ENCODE peak calls at places on chromosome 7, in nine cellular contexts. A is heart left ventricle, B is H54, Z is GM12891, K is tibial nerve, S is transverse colon, C is breast epithelium, X is Peyer's patch, R is sigmoid colon. F is an unnamed sample.

GRCh38 chr7:115124409-115124939 is 202.6 kb downstream of the MDFIC start:
- DNase-seq in Z (no peak), R (no peak), C (no peak), B (no peak), X (no peak), S (no peak), K (no peak), A (peak; percentile 26), F (no peak)

GRCh38 chr7:96321670-96322372 is at the start of gene SLC25A13:
- DNase-seq in B (peak; percentile 94), Z (peak; percentile 82), K (peak; percentile 81), X (peak; percentile 85), C (peak; percentile 75), S (peak; percentile 93), A (peak; percentile 97), R (peak; percentile 94), F (peak; percentile 83)

GRCh38 chr7:127751062-127751722 is 99.2 kb downstream of the SND1 start:
- DNase-seq in Z (no peak), B (no peak), X (no peak), A (no peak), S (no peak), K (no peak), R (no peak), C (no peak), F (no peak)

GRCh38 chr7:86644282-86645173 is 819 bp downstream of the GRM3 start:
- DNase-seq in S (no peak), R (peak; percentile 63), X (no peak), A (no peak), C (no peak), B (no peak), K (no peak), Z (no peak), F (no peak)

GRCh38 chr7:83921798-83922607 is 272.6 kb downstream of the SEMA3A start:
- DNase-seq in A (no peak), C (no peak), S (no peak), K (no peak), X (no peak), Z (no peak), R (no peak), B (no peak), F (no peak)

GRCh38 chr7:130141858-130142653 is 63.1 kb downstream of the TMEM209 start:
- DNase-seq in S (no peak), R (no peak), Z (no peak), A (no peak), K (no peak), C (no peak), B (no peak), X (peak; percentile 15), F (no peak)

GRCh38 chr7:18262054-18262453 is 233.5 kb upstream of the HDAC9 start:
- DNase-seq in S (no peak), C (no peak), Z (no peak), B (no peak), X (no peak), A (no peak), K (no peak), R (no peak), F (no peak)

GRCh38 chr7:18846765-18847215 is 270.6 kb downstream of the TWIST1 start:
- DNase-seq in B (no peak), S (no peak), R (no peak), Z (no peak), X (no peak), A (no peak), K (no peak), C (no peak), F (no peak)

GRCh38 chr7:101903505-101903849 is 86.1 kb downstream of the CUX1 start:
- DNase-seq in A (no peak), Z (no peak), X (no peak), K (no peak), S (no peak), R (no peak), B (no peak), C (no peak), F (no peak)

GRCh38 chr7:80775481-80775880 is 137.0 kb downstream of the CD36 start:
- DNase-seq in A (no peak), R (no peak), K (no peak), X (no peak), B (no peak), Z (no peak), S (no peak), C (no peak), F (no peak)

GRCh38 chr7:110922906-110923305 is 168.0 kb upstream of the LRRN3 start:
- DNase-seq in B (no peak), K (no peak), A (no peak), S (no peak), R (no peak), Z (no peak), X (no peak), C (no peak), F (no peak)

GRCh38 chr7:83475403-83475802 is 173.5 kb downstream of the SEMA3E start:
- DNase-seq in R (no peak), C (no peak), A (no peak), S (no peak), Z (no peak), K (no peak), X (no peak), B (no peak), F (no peak)

GRCh38 chr7:151490706-151491105 is 29.0 kb downstream of the RHEB start:
- DNase-seq in X (no peak), K (no peak), B (no peak), S (no peak), R (no peak), Z (no peak), C (no peak), A (no peak), F (no peak)

GRCh38 chr7:107180378-107180777 is 11.6 kb downstream of the HBP1 start:
- DNase-seq in X (no peak), Z (no peak), B (no peak), K (no peak), C (no peak), R (no peak), A (no peak), S (peak; percentile 56), F (no peak)

GRCh38 chr7:5349437-5350173 is 66.9 kb downstream of the SLC29A4 start:
- DNase-seq in K (no peak), C (no peak), Z (no peak), R (no peak), A (no peak), S (no peak), B (no peak), X (no peak), F (no peak)
- TF ChIP-seq POLR2A in K (no peak), C (no peak), Z (no peak), R (no peak), A (no peak), S (no peak), B (no peak), X (no peak), F (no peak)

DNA sequence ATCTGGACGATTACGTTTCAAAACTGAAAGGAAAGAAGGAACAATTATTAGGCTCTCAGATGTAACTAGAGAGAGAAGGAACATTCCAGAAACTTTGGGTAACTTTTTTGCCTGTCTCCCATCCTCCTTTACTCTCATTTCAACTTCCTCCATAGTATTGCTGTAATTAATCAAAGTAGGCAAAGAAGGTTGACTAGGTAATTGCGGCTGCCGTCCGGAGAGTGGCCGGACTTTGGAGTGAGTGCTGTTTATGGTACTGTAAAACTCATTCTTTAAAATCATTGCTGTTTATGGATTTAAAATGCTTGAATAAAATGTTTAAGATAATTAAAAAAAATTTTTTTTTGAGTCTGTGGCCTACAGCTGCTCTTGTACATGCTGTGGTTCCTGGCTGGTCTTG is 56.4 kb downstream of the RBM33 start:
- DNase-seq in S (peak; percentile 61), K (no peak), C (no peak), X (no peak), R (no peak), B (no peak), A (no peak), Z (no peak), F (no peak)
- TF ChIP-seq POLR2A in S (no peak), K (no peak), C (no peak), X (no peak), R (no peak), B (no peak), A (no peak), Z (no peak), F (no peak)

GRCh38 chr7:100466830-100467605 is 3.0 kb upstream of the SPACDR start:
- DNase-seq in K (no peak), C (no peak), A (no peak), R (no peak), Z (no peak), S (no peak), B (no peak), X (no peak), F (no peak)

GRCh38 chr7:100465702-100466311 is 1.7 kb upstream of the SPACDR start:
- DNase-seq in S (peak; percentile 69), C (peak; percentile 89), A (peak; percentile 89), X (no peak), R (peak; percentile 92), Z (no peak), K (no peak), B (peak; percentile 89), F (no peak)

GRCh38 chr7:100464791-100465190 is 731 bp upstream of the SPACDR start:
- DNase-seq in B (no peak), S (no peak), R (no peak), C (no peak), A (no peak), X (no peak), Z (no peak), K (no peak), F (no peak)

GRCh38 chr7:100464210-100464660 is at the start of gene SPACDR:
- DNase-seq in Z (no peak), A (no peak), R (no peak), B (no peak), K (no peak), S (no peak), X (no peak), C (no peak), F (no peak)

GRCh38 chr7:100465299-100465698 is 1.2 kb upstream of the SPACDR start:
- DNase-seq in X (no peak), A (no peak), B (no peak), C (no peak), K (no peak), S (no peak), R (no peak), Z (no peak), F (no peak)
- TF ChIP-seq POLR2A in X (no peak), A (no peak), B (no peak), C (no peak), K (no peak), S (no peak), R (no peak), Z (no peak), F (no peak)

GRCh38 chr7:77251519-77251819 is 51.9 kb upstream of the FGL2 start:
- DNase-seq in X (no peak), R (no peak), C (no peak), A (no peak), S (no peak), B (no peak), Z (no peak), K (no peak), F (no peak)

GRCh38 chr7:77254429-77254828 is 54.8 kb upstream of the FGL2 start:
- DNase-seq in S (no peak), C (no peak), Z (no peak), R (no peak), X (no peak), A (no peak), B (no peak), K (no peak), F (no peak)

GRCh38 chr7:77258014-77258413 is 58.4 kb upstream of the FGL2 start:
- DNase-seq in R (no peak), B (no peak), X (no peak), Z (no peak), C (no peak), S (no peak), A (no peak), K (no peak), F (no peak)

GRCh38 chr7:77253151-77253550 is 53.5 kb upstream of the FGL2 start:
- DNase-seq in X (no peak), C (no peak), A (no peak), R (no peak), S (no peak), B (no peak), K (no peak), Z (no peak), F (no peak)

GRCh38 chr7:77254915-77255314 is 55.3 kb upstream of the FGL2 start:
- DNase-seq in B (no peak), Z (no peak), K (no peak), R (no peak), C (no peak), A (no peak), X (no peak), S (no peak), F (no peak)
- TF ChIP-seq POLR2A in B (no peak), Z (no peak), K (no peak), R (no peak), C (no peak), A (no peak), X (no peak), S (no peak), F (no peak)

F was measured in GM12892.